ENCODE peak calls at places on chromosome 11, in nine cellular contexts. One of them, this sample, is unnamed.
A peak's percentile ranks its signal among the peaks of the same experiment; 100 is the strongest.

GRCh38 chr11:49302360-49302759 is 94.0 kb upstream of the FOLH1 start:
- DNase-seq in uterus: no peak
- DNase-seq in GM12864: no peak
- DNase-seq in Calu3: no peak
- DNase-seq in fibroblast of lung: no peak
- DNase-seq in fibroblast of pulmonary artery: no peak
- DNase-seq in RWPE1: no peak
- DNase-seq in bronchial epithelial cell: no peak
- DNase-seq in transverse colon: no peak
- DNase-seq in this sample: no peak

GRCh38 chr11:125072210-125072960 is 9.3 kb downstream of the SLC37A2 start:
- DNase-seq in uterus: no peak
- DNase-seq in GM12864: peak; percentile 87
- DNase-seq in Calu3: no peak
- DNase-seq in fibroblast of lung: no peak
- DNase-seq in fibroblast of pulmonary artery: no peak
- DNase-seq in RWPE1: no peak
- DNase-seq in bronchial epithelial cell: no peak
- DNase-seq in transverse colon: peak; percentile 58
- DNase-seq in this sample: no peak

GRCh38 chr11:46513934-46514342 is 79.9 kb downstream of the AMBRA1 start:
- DNase-seq in uterus: peak; percentile 24
- DNase-seq in GM12864: no peak
- DNase-seq in Calu3: no peak
- DNase-seq in fibroblast of lung: peak; percentile 38
- DNase-seq in fibroblast of pulmonary artery: peak; percentile 84
- DNase-seq in RWPE1: peak; percentile 79
- DNase-seq in bronchial epithelial cell: peak; percentile 95
- DNase-seq in transverse colon: peak; percentile 39
- DNase-seq in this sample: peak; percentile 96

GRCh38 chr11:17476317-17477083 is at the start of gene ABCC8:
- DNase-seq in uterus: no peak
- DNase-seq in GM12864: no peak
- DNase-seq in Calu3: peak; percentile 14
- DNase-seq in fibroblast of lung: no peak
- DNase-seq in fibroblast of pulmonary artery: no peak
- DNase-seq in RWPE1: no peak
- DNase-seq in bronchial epithelial cell: no peak
- DNase-seq in transverse colon: no peak
- DNase-seq in this sample: no peak

GRCh38 chr11:64745523-64746328 is 1.8 kb upstream of the RASGRP2 start:
- DNase-seq in uterus: peak; percentile 93
- DNase-seq in GM12864: no peak
- DNase-seq in Calu3: no peak
- DNase-seq in fibroblast of lung: peak; percentile 49
- DNase-seq in fibroblast of pulmonary artery: peak; percentile 36
- DNase-seq in RWPE1: no peak
- DNase-seq in bronchial epithelial cell: no peak
- DNase-seq in transverse colon: peak; percentile 77
- DNase-seq in this sample: no peak

GRCh38 chr11:33868646-33869461 is 23.0 kb downstream of the LMO2 start:
- DNase-seq in uterus: no peak
- DNase-seq in GM12864: no peak
- DNase-seq in Calu3: no peak
- DNase-seq in fibroblast of lung: no peak
- DNase-seq in fibroblast of pulmonary artery: no peak
- DNase-seq in RWPE1: no peak
- DNase-seq in bronchial epithelial cell: no peak
- DNase-seq in transverse colon: no peak
- DNase-seq in this sample: no peak

GRCh38 chr11:64000026-64000739 is 13.9 kb downstream of the OTUB1 start:
- DNase-seq in uterus: peak; percentile 74
- DNase-seq in GM12864: peak; percentile 18
- DNase-seq in Calu3: no peak
- DNase-seq in fibroblast of lung: peak; percentile 71
- DNase-seq in fibroblast of pulmonary artery: peak; percentile 75
- DNase-seq in RWPE1: peak; percentile 64
- DNase-seq in bronchial epithelial cell: peak; percentile 32
- DNase-seq in transverse colon: peak; percentile 71
- DNase-seq in this sample: no peak

GRCh38 chr11:37320921-37321320 is 722.9 kb upstream of the RAG2 start:
- DNase-seq in uterus: no peak
- DNase-seq in GM12864: no peak
- DNase-seq in Calu3: peak; percentile 36
- DNase-seq in fibroblast of lung: peak; percentile 0
- DNase-seq in fibroblast of pulmonary artery: peak; percentile 3
- DNase-seq in RWPE1: peak; percentile 49
- DNase-seq in bronchial epithelial cell: peak; percentile 75
- DNase-seq in transverse colon: no peak
- DNase-seq in this sample: peak; percentile 76

GRCh38 chr11:113553905-113554304 is 78.7 kb upstream of the DRD2 start:
- DNase-seq in uterus: no peak
- DNase-seq in GM12864: no peak
- DNase-seq in Calu3: no peak
- DNase-seq in fibroblast of lung: no peak
- DNase-seq in fibroblast of pulmonary artery: no peak
- DNase-seq in RWPE1: no peak
- DNase-seq in bronchial epithelial cell: no peak
- DNase-seq in transverse colon: no peak
- DNase-seq in this sample: no peak

GRCh38 chr11:44861829-44862545 is 88.7 kb downstream of the TP53I11 start:
- DNase-seq in uterus: peak; percentile 84
- DNase-seq in GM12864: peak; percentile 85
- DNase-seq in Calu3: peak; percentile 92
- DNase-seq in fibroblast of lung: peak; percentile 98
- DNase-seq in fibroblast of pulmonary artery: peak; percentile 98
- DNase-seq in RWPE1: peak; percentile 96
- DNase-seq in bronchial epithelial cell: peak; percentile 96
- DNase-seq in transverse colon: peak; percentile 68
- DNase-seq in this sample: peak; percentile 95

GRCh38 chr11:130070109-130070828 is 575 bp downstream of the APLP2 start:
- DNase-seq in uterus: peak; percentile 40
- DNase-seq in GM12864: no peak
- DNase-seq in Calu3: no peak
- DNase-seq in fibroblast of lung: peak; percentile 44
- DNase-seq in fibroblast of pulmonary artery: peak; percentile 42
- DNase-seq in RWPE1: peak; percentile 29
- DNase-seq in bronchial epithelial cell: peak; percentile 15
- DNase-seq in transverse colon: peak; percentile 52
- DNase-seq in this sample: no peak

GRCh38 chr11:110526323-110526722 is 96.6 kb downstream of the FDX1 start:
- DNase-seq in uterus: no peak
- DNase-seq in GM12864: no peak
- DNase-seq in Calu3: no peak
- DNase-seq in fibroblast of lung: no peak
- DNase-seq in fibroblast of pulmonary artery: no peak
- DNase-seq in RWPE1: no peak
- DNase-seq in bronchial epithelial cell: no peak
- DNase-seq in transverse colon: no peak
- DNase-seq in this sample: no peak

GRCh38 chr11:63871962-63872832 is 33.3 kb downstream of the MARK2 start:
- DNase-seq in uterus: peak; percentile 68
- DNase-seq in GM12864: peak; percentile 66
- DNase-seq in Calu3: peak; percentile 83
- DNase-seq in fibroblast of lung: peak; percentile 91
- DNase-seq in fibroblast of pulmonary artery: peak; percentile 94
- DNase-seq in RWPE1: peak; percentile 70
- DNase-seq in bronchial epithelial cell: peak; percentile 88
- DNase-seq in transverse colon: peak; percentile 87
- DNase-seq in this sample: peak; percentile 72

GRCh38 chr11:75240381-75241035 is at the start of gene TPBGL:
- DNase-seq in uterus: peak; percentile 57
- DNase-seq in GM12864: no peak
- DNase-seq in Calu3: peak; percentile 18
- DNase-seq in fibroblast of lung: no peak
- DNase-seq in fibroblast of pulmonary artery: no peak
- DNase-seq in RWPE1: no peak
- DNase-seq in bronchial epithelial cell: no peak
- DNase-seq in transverse colon: no peak
- DNase-seq in this sample: no peak

GRCh38 chr11:72924568-72925190 is 110.5 kb downstream of the ATG16L2 start:
- DNase-seq in uterus: no peak
- DNase-seq in GM12864: no peak
- DNase-seq in Calu3: no peak
- DNase-seq in fibroblast of lung: peak; percentile 79
- DNase-seq in fibroblast of pulmonary artery: peak; percentile 76
- DNase-seq in RWPE1: peak; percentile 28
- DNase-seq in bronchial epithelial cell: peak; percentile 43
- DNase-seq in transverse colon: no peak
- DNase-seq in this sample: peak; percentile 28
- TF ChIP-seq CTCF in uterus: peak; percentile 38
- TF ChIP-seq CTCF in GM12864: peak; percentile 50
- TF ChIP-seq CTCF in Calu3: no peak
- TF ChIP-seq CTCF in fibroblast of lung: peak; percentile 80
- TF ChIP-seq CTCF in fibroblast of pulmonary artery: peak; percentile 76
- TF ChIP-seq CTCF in RWPE1: peak; percentile 52
- TF ChIP-seq CTCF in bronchial epithelial cell: peak; percentile 26
- TF ChIP-seq CTCF in transverse colon: peak; percentile 38
- TF ChIP-seq CTCF in this sample: peak; percentile 73

DNA sequence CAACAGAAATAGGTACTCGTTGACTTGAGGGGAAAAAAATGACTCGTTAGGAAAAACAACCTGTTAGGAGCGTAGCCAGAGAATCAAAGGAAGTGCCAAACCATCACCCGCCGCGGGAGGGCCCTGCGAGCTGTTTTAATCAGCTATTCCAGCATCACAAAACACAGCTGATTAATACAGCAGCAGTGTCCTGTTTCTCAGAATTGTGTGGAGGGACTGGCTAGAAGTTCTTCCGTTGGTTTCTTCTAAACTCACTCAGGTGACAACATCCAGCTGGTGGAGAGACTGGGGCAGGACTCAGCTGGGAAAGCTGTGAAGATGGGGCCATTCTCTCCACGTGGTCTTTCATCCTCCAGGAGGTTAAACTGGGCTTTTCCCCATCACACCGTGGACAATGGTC is 28.0 kb downstream of the HSPA8 start:
- DNase-seq in uterus: no peak
- DNase-seq in GM12864: no peak
- DNase-seq in Calu3: no peak
- DNase-seq in fibroblast of lung: no peak
- DNase-seq in fibroblast of pulmonary artery: peak; percentile 44
- DNase-seq in RWPE1: no peak
- DNase-seq in bronchial epithelial cell: no peak
- DNase-seq in transverse colon: no peak
- DNase-seq in this sample: no peak
- TF ChIP-seq CTCF in uterus: no peak
- TF ChIP-seq CTCF in GM12864: no peak
- TF ChIP-seq CTCF in Calu3: no peak
- TF ChIP-seq CTCF in fibroblast of lung: peak; percentile 25
- TF ChIP-seq CTCF in fibroblast of pulmonary artery: peak; percentile 55
- TF ChIP-seq CTCF in RWPE1: no peak
- TF ChIP-seq CTCF in bronchial epithelial cell: peak; percentile 20
- TF ChIP-seq CTCF in transverse colon: no peak
- TF ChIP-seq CTCF in this sample: peak; percentile 27

GRCh38 chr11:2963112-2963754 is 28.9 kb downstream of the NAP1L4 start:
- DNase-seq in uterus: no peak
- DNase-seq in GM12864: no peak
- DNase-seq in Calu3: no peak
- DNase-seq in fibroblast of lung: no peak
- DNase-seq in fibroblast of pulmonary artery: no peak
- DNase-seq in RWPE1: no peak
- DNase-seq in bronchial epithelial cell: peak; percentile 64
- DNase-seq in transverse colon: no peak
- DNase-seq in this sample: peak; percentile 23

GRCh38 chr11:2961080-2961479 is 31.0 kb downstream of the NAP1L4 start:
- DNase-seq in uterus: no peak
- DNase-seq in GM12864: no peak
- DNase-seq in Calu3: no peak
- DNase-seq in fibroblast of lung: no peak
- DNase-seq in fibroblast of pulmonary artery: no peak
- DNase-seq in RWPE1: no peak
- DNase-seq in bronchial epithelial cell: no peak
- DNase-seq in transverse colon: no peak
- DNase-seq in this sample: no peak

GRCh38 chr11:2968501-2968900 is 23.6 kb downstream of the NAP1L4 start:
- DNase-seq in uterus: no peak
- DNase-seq in GM12864: no peak
- DNase-seq in Calu3: no peak
- DNase-seq in fibroblast of lung: no peak
- DNase-seq in fibroblast of pulmonary artery: no peak
- DNase-seq in RWPE1: no peak
- DNase-seq in bronchial epithelial cell: no peak
- DNase-seq in transverse colon: no peak
- DNase-seq in this sample: no peak

DNA sequence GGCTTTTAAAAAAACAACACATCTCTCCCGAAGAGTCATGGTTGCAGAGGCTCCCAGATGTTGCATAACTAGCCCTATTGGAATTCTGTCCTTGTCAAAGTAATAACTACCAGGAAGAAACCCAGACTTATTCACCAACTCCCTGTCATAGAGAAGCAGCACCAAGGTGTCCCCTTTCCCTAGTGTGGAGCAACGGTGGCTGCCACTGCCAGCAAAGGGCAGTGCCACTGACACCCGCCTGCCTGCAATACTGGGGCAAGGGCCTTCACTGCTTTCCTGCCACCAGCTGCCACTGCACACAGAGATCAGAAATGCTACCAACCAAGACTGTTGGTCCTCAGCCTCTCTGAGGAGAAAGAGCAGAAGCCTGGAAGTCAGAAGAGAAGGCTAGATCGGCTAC is 27.3 kb downstream of the NAP1L4 start:
- DNase-seq in uterus: no peak
- DNase-seq in GM12864: no peak
- DNase-seq in Calu3: no peak
- DNase-seq in fibroblast of lung: no peak
- DNase-seq in fibroblast of pulmonary artery: no peak
- DNase-seq in RWPE1: no peak
- DNase-seq in bronchial epithelial cell: no peak
- DNase-seq in transverse colon: no peak
- DNase-seq in this sample: no peak
- TF ChIP-seq CTCF in uterus: no peak
- TF ChIP-seq CTCF in GM12864: no peak
- TF ChIP-seq CTCF in Calu3: no peak
- TF ChIP-seq CTCF in fibroblast of lung: no peak
- TF ChIP-seq CTCF in fibroblast of pulmonary artery: no peak
- TF ChIP-seq CTCF in RWPE1: no peak
- TF ChIP-seq CTCF in bronchial epithelial cell: no peak
- TF ChIP-seq CTCF in transverse colon: no peak
- TF ChIP-seq CTCF in this sample: no peak

GRCh38 chr11:29628584-29628983 is 388.2 kb downstream of the KCNA4 start:
- DNase-seq in uterus: no peak
- DNase-seq in GM12864: no peak
- DNase-seq in Calu3: no peak
- DNase-seq in fibroblast of lung: no peak
- DNase-seq in fibroblast of pulmonary artery: no peak
- DNase-seq in RWPE1: no peak
- DNase-seq in bronchial epithelial cell: no peak
- DNase-seq in transverse colon: no peak
- DNase-seq in this sample: no peak

GRCh38 chr11:29629281-29629680 is 387.5 kb downstream of the KCNA4 start:
- DNase-seq in uterus: no peak
- DNase-seq in GM12864: no peak
- DNase-seq in Calu3: no peak
- DNase-seq in fibroblast of lung: no peak
- DNase-seq in fibroblast of pulmonary artery: peak; percentile 15
- DNase-seq in RWPE1: peak; percentile 6
- DNase-seq in bronchial epithelial cell: peak; percentile 46
- DNase-seq in transverse colon: no peak
- DNase-seq in this sample: peak; percentile 7

GRCh38 chr11:29634744-29635143 is 382.1 kb downstream of the KCNA4 start:
- DNase-seq in uterus: no peak
- DNase-seq in GM12864: no peak
- DNase-seq in Calu3: no peak
- DNase-seq in fibroblast of lung: no peak
- DNase-seq in fibroblast of pulmonary artery: no peak
- DNase-seq in RWPE1: no peak
- DNase-seq in bronchial epithelial cell: no peak
- DNase-seq in transverse colon: no peak
- DNase-seq in this sample: no peak

GRCh38 chr11:29634248-29634647 is 382.6 kb downstream of the KCNA4 start:
- DNase-seq in uterus: no peak
- DNase-seq in GM12864: no peak
- DNase-seq in Calu3: no peak
- DNase-seq in fibroblast of lung: no peak
- DNase-seq in fibroblast of pulmonary artery: peak; percentile 44
- DNase-seq in RWPE1: no peak
- DNase-seq in bronchial epithelial cell: peak; percentile 1
- DNase-seq in transverse colon: no peak
- DNase-seq in this sample: no peak
- TF ChIP-seq CTCF in uterus: no peak
- TF ChIP-seq CTCF in GM12864: no peak
- TF ChIP-seq CTCF in Calu3: no peak
- TF ChIP-seq CTCF in fibroblast of lung: no peak
- TF ChIP-seq CTCF in fibroblast of pulmonary artery: peak; percentile 54
- TF ChIP-seq CTCF in RWPE1: no peak
- TF ChIP-seq CTCF in bronchial epithelial cell: no peak
- TF ChIP-seq CTCF in transverse colon: no peak
- TF ChIP-seq CTCF in this sample: no peak

This sample was measured in foreskin keratinocyte.